ENCODE peak calls at places on chromosomes 13 and 19, in five cellular contexts. Y is effector memory CD4-positive, alpha-beta T cell; Q is hypothalamus; U is stimulated activated CD4-positive, alpha-beta T cell treated with anti-CD3 and anti-CD28 coated beads, Interleukin-1b, Interleukin-23, amount 100 ng/mL, for 24 hours; M is sigmoid colon. T is an unnamed sample.

GRCh38 chr13:38017320-38017719 is 147.7 kb upstream of the TRPC4 start:
- DNase-seq in Y (no peak), Q (no peak), U (no peak), M (no peak), T (no peak)

GRCh38 chr19:23305555-23305954 is 55.4 kb upstream of the ZNF724 start:
- DNase-seq in Y (no peak), Q (no peak), M (no peak), U (no peak), T (no peak)

GRCh38 chr13:40562975-40563349 is 103.5 kb downstream of the FOXO1 start:
- DNase-seq in M (no peak), Q (no peak), Y (no peak), U (no peak), T (no peak)

GRCh38 chr13:45393941-45394570 is 24.1 kb downstream of the SLC25A30 start:
- DNase-seq in M (no peak), Y (no peak), U (no peak), Q (no peak), T (peak; percentile 64)

GRCh38 chr19:4537953-4538600 is 1.8 kb downstream of the LRG1 start:
- DNase-seq in Q (no peak), M (no peak), U (no peak), Y (no peak), T (no peak)

GRCh38 chr13:31174018-31174417 is 12.3 kb upstream of the HSPH1 start:
- DNase-seq in M (no peak), U (no peak), Y (no peak), Q (no peak), T (no peak)

GRCh38 chr13:90099847-90100246 is 1247.6 kb upstream of the MIR17HG start:
- DNase-seq in Y (no peak), M (no peak), U (no peak), Q (no peak), T (no peak)

GRCh38 chr19:3123956-3124355 is 11.9 kb upstream of the GNA15 start:
- DNase-seq in Q (no peak), Y (no peak), U (no peak), M (no peak), T (no peak)

GRCh38 chr13:30119476-30119875 is 187.9 kb downstream of the KATNAL1 start:
- DNase-seq in U (no peak), Q (no peak), M (no peak), Y (peak; percentile 4), T (no peak)

GRCh38 chr13:100363874-100364273 is 224.7 kb downstream of the GGACT start:
- DNase-seq in Y (no peak), U (no peak), Q (no peak), M (no peak), T (no peak)

GRCh38 chr19:41821003-41821735 is 23.3 kb downstream of the LYPD4 start:
- DNase-seq in M (no peak), U (peak; percentile 15), Y (no peak), Q (no peak), T (peak; percentile 85)

GRCh38 chr19:1019980-1020867 is 699 bp downstream of the TMEM259 start:
- DNase-seq in Y (no peak), U (no peak), M (peak; percentile 81), Q (no peak), T (no peak)

GRCh38 chr19:52140077-52140710 is 456 bp upstream of the ZNF616 start:
- DNase-seq in Y (no peak), Q (no peak), U (no peak), M (no peak), T (no peak)

GRCh38 chr13:32754179-32754578 is 167.9 kb downstream of the PDS5B start:
- DNase-seq in M (no peak), Y (no peak), Q (no peak), U (no peak), T (no peak)

GRCh38 chr13:95083758-95084157 is 217.5 kb downstream of the ABCC4 start:
- DNase-seq in M (no peak), Q (no peak), U (no peak), Y (no peak), T (no peak)

GRCh38 chr13:77466757-77467156 is 68.7 kb upstream of the SCEL start:
- DNase-seq in Y (no peak), Q (no peak), M (no peak), U (no peak), T (no peak)

GRCh38 chr19:6060600-6061391 is 49.5 kb downstream of the RFX2 start:
- DNase-seq in Y (peak; percentile 58), M (no peak), Q (no peak), U (peak; percentile 16), T (no peak)

GRCh38 chr19:751501-752341 is 809 bp downstream of the MISP start:
- DNase-seq in U (no peak), Q (no peak), Y (no peak), M (no peak), T (no peak)

GRCh38 chr19:35644206-35644986 is 2.9 kb downstream of the ETV2 start:
- DNase-seq in Q (peak; percentile 42), M (peak; percentile 98), U (peak; percentile 91), Y (peak; percentile 93), T (peak; percentile 98)

GRCh38 chr13:95251641-95252040 is 49.6 kb downstream of the ABCC4 start:
- DNase-seq in Y (no peak), M (no peak), Q (no peak), U (no peak), T (no peak)

GRCh38 chr19:1000095-1000494 is at the start of gene GRIN3B:
- DNase-seq in U (peak; percentile 42), Y (peak; percentile 42), Q (no peak), M (no peak), T (peak; percentile 82)

GRCh38 chr13:113448885-113449692 is 4.2 kb downstream of the ADPRHL1 start:
- DNase-seq in U (no peak), Y (peak; percentile 41), Q (no peak), M (peak; percentile 61), T (no peak)

GRCh38 chr13:31980842-31981241 is 50.7 kb upstream of the FRY start:
- DNase-seq in U (no peak), Q (no peak), M (no peak), Y (no peak), T (no peak)

GRCh38 chr13:29503041-29503837 is 92.2 kb downstream of the SLC7A1 start:
- DNase-seq in M (no peak), Q (no peak), Y (no peak), U (no peak), T (no peak)

GRCh38 chr13:66532845-66533244 is 697.3 kb downstream of the PCDH9 start:
- DNase-seq in Y (no peak), U (no peak), M (no peak), Q (no peak), T (no peak)

GRCh38 chr19:42409477-42409876 is 17.7 kb downstream of the LIPE start:
- DNase-seq in Q (no peak), U (no peak), Y (no peak), M (no peak), T (peak; percentile 21)

GRCh38 chr13:31221057-31221456 is 21.3 kb downstream of the B3GLCT start:
- DNase-seq in U (no peak), Y (no peak), M (no peak), Q (no peak), T (no peak)

GRCh38 chr13:100773429-100773828 is 98.8 kb upstream of the TMTC4 start:
- DNase-seq in Y (no peak), M (no peak), Q (no peak), U (no peak), T (no peak)

GRCh38 chr13:73462241-73462640 is 403.4 kb downstream of the KLF5 start:
- DNase-seq in Q (no peak), M (no peak), U (no peak), Y (no peak), T (no peak)

GRCh38 chr13:28704282-28704681 is 14.5 kb downstream of the SLC46A3 start:
- DNase-seq in Y (no peak), U (no peak), Q (no peak), M (no peak), T (no peak)

T was measured in GM13976.